ENCODE peak calls at places on chromosome 1, in eight cellular contexts. One of them, this sample, is unnamed.

GRCh38 chr1:245771521-245772281 is 616.9 kb downstream of the KIF26B start:
- DNase-seq in cardiac muscle cell: peak; percentile 82
- DNase-seq in activated naive CD8-positive, alpha-beta T cell treated with anti-CD3 and anti-CD28 coated beads for 36 hours: no peak
- DNase-seq in stimulated activated CD4-positive, alpha-beta T cell treated with anti-CD3 and anti-CD28 coated beads, Interleukin-2, amount 100 ng/mL, for 48 hours: no peak
- DNase-seq in occipital lobe: no peak
- DNase-seq in activated gamma-delta T cell treated with anti-CD3 and anti-CD28 coated beads, Interleukin-2, amount 50 U/mL, for 16 hours: no peak
- DNase-seq in iris pigment epithelial cell: peak; percentile 96
- DNase-seq in lung microvascular endothelial cell: no peak
- DNase-seq in this sample: no peak

GRCh38 chr1:47895436-47895835 is 101.7 kb downstream of the TRABD2B start:
- DNase-seq in cardiac muscle cell: no peak
- DNase-seq in activated naive CD8-positive, alpha-beta T cell treated with anti-CD3 and anti-CD28 coated beads for 36 hours: no peak
- DNase-seq in stimulated activated CD4-positive, alpha-beta T cell treated with anti-CD3 and anti-CD28 coated beads, Interleukin-2, amount 100 ng/mL, for 48 hours: no peak
- DNase-seq in occipital lobe: no peak
- DNase-seq in activated gamma-delta T cell treated with anti-CD3 and anti-CD28 coated beads, Interleukin-2, amount 50 U/mL, for 16 hours: no peak
- DNase-seq in iris pigment epithelial cell: no peak
- DNase-seq in lung microvascular endothelial cell: no peak
- DNase-seq in this sample: no peak

GRCh38 chr1:87197156-87197555 is 131.5 kb upstream of the LMO4 start:
- DNase-seq in cardiac muscle cell: no peak
- DNase-seq in activated naive CD8-positive, alpha-beta T cell treated with anti-CD3 and anti-CD28 coated beads for 36 hours: no peak
- DNase-seq in stimulated activated CD4-positive, alpha-beta T cell treated with anti-CD3 and anti-CD28 coated beads, Interleukin-2, amount 100 ng/mL, for 48 hours: no peak
- DNase-seq in occipital lobe: no peak
- DNase-seq in activated gamma-delta T cell treated with anti-CD3 and anti-CD28 coated beads, Interleukin-2, amount 50 U/mL, for 16 hours: no peak
- DNase-seq in iris pigment epithelial cell: peak; percentile 3
- DNase-seq in lung microvascular endothelial cell: no peak
- DNase-seq in this sample: no peak

GRCh38 chr1:89762431-89762800 is 58.4 kb upstream of the LRRC8D start:
- DNase-seq in cardiac muscle cell: no peak
- DNase-seq in activated naive CD8-positive, alpha-beta T cell treated with anti-CD3 and anti-CD28 coated beads for 36 hours: no peak
- DNase-seq in stimulated activated CD4-positive, alpha-beta T cell treated with anti-CD3 and anti-CD28 coated beads, Interleukin-2, amount 100 ng/mL, for 48 hours: no peak
- DNase-seq in occipital lobe: no peak
- DNase-seq in activated gamma-delta T cell treated with anti-CD3 and anti-CD28 coated beads, Interleukin-2, amount 50 U/mL, for 16 hours: no peak
- DNase-seq in iris pigment epithelial cell: no peak
- DNase-seq in lung microvascular endothelial cell: no peak
- DNase-seq in this sample: no peak

GRCh38 chr1:61950418-61950817 is 208.1 kb downstream of the PATJ start:
- DNase-seq in cardiac muscle cell: no peak
- DNase-seq in activated naive CD8-positive, alpha-beta T cell treated with anti-CD3 and anti-CD28 coated beads for 36 hours: no peak
- DNase-seq in stimulated activated CD4-positive, alpha-beta T cell treated with anti-CD3 and anti-CD28 coated beads, Interleukin-2, amount 100 ng/mL, for 48 hours: no peak
- DNase-seq in occipital lobe: no peak
- DNase-seq in activated gamma-delta T cell treated with anti-CD3 and anti-CD28 coated beads, Interleukin-2, amount 50 U/mL, for 16 hours: no peak
- DNase-seq in iris pigment epithelial cell: no peak
- DNase-seq in lung microvascular endothelial cell: peak; percentile 55
- DNase-seq in this sample: no peak

GRCh38 chr1:32239335-32239734 is 7.7 kb upstream of the FAM167B start:
- DNase-seq in cardiac muscle cell: no peak
- DNase-seq in activated naive CD8-positive, alpha-beta T cell treated with anti-CD3 and anti-CD28 coated beads for 36 hours: no peak
- DNase-seq in stimulated activated CD4-positive, alpha-beta T cell treated with anti-CD3 and anti-CD28 coated beads, Interleukin-2, amount 100 ng/mL, for 48 hours: no peak
- DNase-seq in occipital lobe: no peak
- DNase-seq in activated gamma-delta T cell treated with anti-CD3 and anti-CD28 coated beads, Interleukin-2, amount 50 U/mL, for 16 hours: no peak
- DNase-seq in iris pigment epithelial cell: no peak
- DNase-seq in lung microvascular endothelial cell: no peak
- DNase-seq in this sample: no peak

GRCh38 chr1:178407215-178407614 is 89.5 kb downstream of the CLEC20A start:
- DNase-seq in cardiac muscle cell: no peak
- DNase-seq in activated naive CD8-positive, alpha-beta T cell treated with anti-CD3 and anti-CD28 coated beads for 36 hours: no peak
- DNase-seq in stimulated activated CD4-positive, alpha-beta T cell treated with anti-CD3 and anti-CD28 coated beads, Interleukin-2, amount 100 ng/mL, for 48 hours: no peak
- DNase-seq in occipital lobe: no peak
- DNase-seq in activated gamma-delta T cell treated with anti-CD3 and anti-CD28 coated beads, Interleukin-2, amount 50 U/mL, for 16 hours: no peak
- DNase-seq in iris pigment epithelial cell: no peak
- DNase-seq in lung microvascular endothelial cell: no peak
- DNase-seq in this sample: no peak

GRCh38 chr1:11207898-11208611 is 18.9 kb downstream of the ANGPTL7 start:
- DNase-seq in cardiac muscle cell: no peak
- DNase-seq in activated naive CD8-positive, alpha-beta T cell treated with anti-CD3 and anti-CD28 coated beads for 36 hours: no peak
- DNase-seq in stimulated activated CD4-positive, alpha-beta T cell treated with anti-CD3 and anti-CD28 coated beads, Interleukin-2, amount 100 ng/mL, for 48 hours: no peak
- DNase-seq in occipital lobe: no peak
- DNase-seq in activated gamma-delta T cell treated with anti-CD3 and anti-CD28 coated beads, Interleukin-2, amount 50 U/mL, for 16 hours: no peak
- DNase-seq in iris pigment epithelial cell: no peak
- DNase-seq in lung microvascular endothelial cell: peak; percentile 30
- DNase-seq in this sample: no peak

GRCh38 chr1:205985330-205986005 is 17.7 kb downstream of the RAB7B start:
- DNase-seq in cardiac muscle cell: no peak
- DNase-seq in activated naive CD8-positive, alpha-beta T cell treated with anti-CD3 and anti-CD28 coated beads for 36 hours: no peak
- DNase-seq in stimulated activated CD4-positive, alpha-beta T cell treated with anti-CD3 and anti-CD28 coated beads, Interleukin-2, amount 100 ng/mL, for 48 hours: no peak
- DNase-seq in occipital lobe: no peak
- DNase-seq in activated gamma-delta T cell treated with anti-CD3 and anti-CD28 coated beads, Interleukin-2, amount 50 U/mL, for 16 hours: no peak
- DNase-seq in iris pigment epithelial cell: no peak
- DNase-seq in lung microvascular endothelial cell: no peak
- DNase-seq in this sample: no peak

GRCh38 chr1:180179162-180179957 is 24.7 kb downstream of the QSOX1 start:
- DNase-seq in cardiac muscle cell: no peak
- DNase-seq in activated naive CD8-positive, alpha-beta T cell treated with anti-CD3 and anti-CD28 coated beads for 36 hours: no peak
- DNase-seq in stimulated activated CD4-positive, alpha-beta T cell treated with anti-CD3 and anti-CD28 coated beads, Interleukin-2, amount 100 ng/mL, for 48 hours: no peak
- DNase-seq in occipital lobe: no peak
- DNase-seq in activated gamma-delta T cell treated with anti-CD3 and anti-CD28 coated beads, Interleukin-2, amount 50 U/mL, for 16 hours: no peak
- DNase-seq in iris pigment epithelial cell: no peak
- DNase-seq in lung microvascular endothelial cell: no peak
- DNase-seq in this sample: no peak

GRCh38 chr1:22262583-22262982 is 119.7 kb upstream of the WNT4 start:
- DNase-seq in cardiac muscle cell: no peak
- DNase-seq in activated naive CD8-positive, alpha-beta T cell treated with anti-CD3 and anti-CD28 coated beads for 36 hours: no peak
- DNase-seq in stimulated activated CD4-positive, alpha-beta T cell treated with anti-CD3 and anti-CD28 coated beads, Interleukin-2, amount 100 ng/mL, for 48 hours: no peak
- DNase-seq in occipital lobe: no peak
- DNase-seq in activated gamma-delta T cell treated with anti-CD3 and anti-CD28 coated beads, Interleukin-2, amount 50 U/mL, for 16 hours: no peak
- DNase-seq in iris pigment epithelial cell: no peak
- DNase-seq in lung microvascular endothelial cell: no peak
- DNase-seq in this sample: no peak

GRCh38 chr1:153404086-153404635 is 12.2 kb upstream of the S100A7A start:
- DNase-seq in cardiac muscle cell: no peak
- DNase-seq in activated naive CD8-positive, alpha-beta T cell treated with anti-CD3 and anti-CD28 coated beads for 36 hours: no peak
- DNase-seq in stimulated activated CD4-positive, alpha-beta T cell treated with anti-CD3 and anti-CD28 coated beads, Interleukin-2, amount 100 ng/mL, for 48 hours: no peak
- DNase-seq in occipital lobe: no peak
- DNase-seq in activated gamma-delta T cell treated with anti-CD3 and anti-CD28 coated beads, Interleukin-2, amount 50 U/mL, for 16 hours: no peak
- DNase-seq in iris pigment epithelial cell: no peak
- DNase-seq in lung microvascular endothelial cell: no peak
- DNase-seq in this sample: no peak

GRCh38 chr1:7420706-7421105 is 350.4 kb upstream of the VAMP3 start:
- DNase-seq in cardiac muscle cell: no peak
- DNase-seq in activated naive CD8-positive, alpha-beta T cell treated with anti-CD3 and anti-CD28 coated beads for 36 hours: no peak
- DNase-seq in stimulated activated CD4-positive, alpha-beta T cell treated with anti-CD3 and anti-CD28 coated beads, Interleukin-2, amount 100 ng/mL, for 48 hours: no peak
- DNase-seq in occipital lobe: no peak
- DNase-seq in activated gamma-delta T cell treated with anti-CD3 and anti-CD28 coated beads, Interleukin-2, amount 50 U/mL, for 16 hours: no peak
- DNase-seq in iris pigment epithelial cell: no peak
- DNase-seq in lung microvascular endothelial cell: no peak
- DNase-seq in this sample: no peak

GRCh38 chr1:22311461-22311860 is 140.2 kb upstream of the ZBTB40 start:
- DNase-seq in cardiac muscle cell: no peak
- DNase-seq in activated naive CD8-positive, alpha-beta T cell treated with anti-CD3 and anti-CD28 coated beads for 36 hours: no peak
- DNase-seq in stimulated activated CD4-positive, alpha-beta T cell treated with anti-CD3 and anti-CD28 coated beads, Interleukin-2, amount 100 ng/mL, for 48 hours: no peak
- DNase-seq in occipital lobe: no peak
- DNase-seq in activated gamma-delta T cell treated with anti-CD3 and anti-CD28 coated beads, Interleukin-2, amount 50 U/mL, for 16 hours: no peak
- DNase-seq in iris pigment epithelial cell: no peak
- DNase-seq in lung microvascular endothelial cell: no peak
- DNase-seq in this sample: no peak

GRCh38 chr1:179630719-179631118 is 39.1 kb downstream of the TDRD5 start:
- DNase-seq in cardiac muscle cell: no peak
- DNase-seq in activated naive CD8-positive, alpha-beta T cell treated with anti-CD3 and anti-CD28 coated beads for 36 hours: no peak
- DNase-seq in stimulated activated CD4-positive, alpha-beta T cell treated with anti-CD3 and anti-CD28 coated beads, Interleukin-2, amount 100 ng/mL, for 48 hours: no peak
- DNase-seq in occipital lobe: no peak
- DNase-seq in activated gamma-delta T cell treated with anti-CD3 and anti-CD28 coated beads, Interleukin-2, amount 50 U/mL, for 16 hours: no peak
- DNase-seq in iris pigment epithelial cell: no peak
- DNase-seq in lung microvascular endothelial cell: no peak
- DNase-seq in this sample: no peak